ENCODE peak calls at places on chromosome 1, in seven cellular contexts. E is CD8-positive, alpha-beta memory T cell; G is HEK293T; V is stimulated activated CD4-positive, alpha-beta T cell treated with anti-CD3 and anti-CD28 coated beads, TNF-alpha, amount 100 ng/mL, for 4 hours; H is stimulated activated CD8-positive, alpha-beta memory T cell treated with anti-CD3 and anti-CD28 coated beads, Interleukin-7, amount 100 ng/mL, for 24 hours; K is H7; B is cardiac muscle cell. O is an unnamed sample.

GRCh38 chr1:1605034-1605591 is 5.2 kb upstream of the FNDC10 start:
- DNase-seq in G (no peak), V (no peak), E (no peak), H (no peak), B (no peak), K (peak), O (no peak)

GRCh38 chr1:203557958-203558760 is 64.2 kb downstream of the OPTC start:
- DNase-seq in V (no peak), G (no peak), E (no peak), H (no peak), K (no peak), B (peak), O (no peak)

GRCh38 chr1:114609826-114610225 is 28.4 kb upstream of the BCAS2 start:
- DNase-seq in B (no peak), E (no peak), V (no peak), H (no peak), G (no peak), K (no peak), O (no peak)

GRCh38 chr1:228417471-228418203 is 976 bp upstream of the TRIM17 start:
- DNase-seq in E (no peak), H (no peak), V (no peak), G (no peak), B (no peak), K (no peak), O (no peak)

GRCh38 chr1:103056423-103056822 is 51.9 kb downstream of the COL11A1 start:
- DNase-seq in V (no peak), E (no peak), G (no peak), K (no peak), H (no peak), B (no peak), O (no peak)

GRCh38 chr1:89907669-89908293 is 86.9 kb downstream of the LRRC8D start:
- DNase-seq in H (no peak), K (no peak), E (no peak), B (no peak), G (no peak), V (no peak), O (no peak)

GRCh38 chr1:112548540-112548939 is 39.8 kb downstream of the WNT2B start:
- DNase-seq in E (no peak), V (no peak), K (no peak), B (no peak), G (no peak), H (no peak), O (no peak)

GRCh38 chr1:215599418-215599817 is 32.3 kb downstream of the KCTD3 start:
- DNase-seq in K (no peak), V (no peak), G (peak), B (peak), E (no peak), H (no peak), O (no peak)

GRCh38 chr1:116495534-116495933 is 75.3 kb downstream of the CD58 start:
- DNase-seq in H (no peak), K (no peak), E (no peak), B (no peak), G (no peak), V (no peak), O (no peak)

GRCh38 chr1:43437031-43437973 is 16.4 kb downstream of the HYI start:
- DNase-seq in K (peak), B (no peak), V (no peak), H (no peak), G (no peak), E (no peak), O (no peak)

GRCh38 chr1:222583079-222583478 is 6.7 kb downstream of the TAF1A start:
- DNase-seq in V (no peak), E (no peak), G (no peak), H (no peak), B (no peak), K (no peak), O (no peak)

GRCh38 chr1:3409737-3410434 is 44.6 kb upstream of the ARHGEF16 start:
- DNase-seq in V (no peak), B (peak), E (no peak), G (no peak), H (no peak), K (peak), O (peak)

GRCh38 chr1:199029401-199029800 is 390.6 kb downstream of the PTPRC start:
- DNase-seq in V (no peak), H (no peak), B (no peak), K (no peak), G (no peak), E (no peak), O (no peak)

O was measured in neural crest cell.